ENCODE peak calls at places on chromosomes 1 and 21, in ten cellular contexts. One of them, this sample, is unnamed.

GRCh38 chr21:44525431-44526095 is 14.4 kb downstream of the KRTAP10-1 start:
- DNase-seq in esophagus muscularis mucosa: no peak
- DNase-seq in suprapubic skin: peak; percentile 72
- DNase-seq in right lobe of liver: no peak
- DNase-seq in HAP-1: no peak
- DNase-seq in uterus: peak; percentile 3
- DNase-seq in tibial nerve: no peak
- DNase-seq in ovary: no peak
- DNase-seq in Peyer's patch: peak; percentile 39
- DNase-seq in stomach: peak; percentile 23
- DNase-seq in this sample: no peak

GRCh38 chr1:39576016-39576657 is 453 bp downstream of the PABPC4 start:
- DNase-seq in esophagus muscularis mucosa: no peak
- DNase-seq in suprapubic skin: no peak
- DNase-seq in right lobe of liver: peak; percentile 57
- DNase-seq in HAP-1: peak; percentile 35
- DNase-seq in uterus: no peak
- DNase-seq in tibial nerve: no peak
- DNase-seq in ovary: peak; percentile 43
- DNase-seq in Peyer's patch: peak; percentile 56
- DNase-seq in stomach: peak; percentile 30
- DNase-seq in this sample: no peak

GRCh38 chr1:116495534-116495933 is 75.3 kb downstream of the CD58 start:
- DNase-seq in esophagus muscularis mucosa: no peak
- DNase-seq in suprapubic skin: no peak
- DNase-seq in right lobe of liver: peak; percentile 75
- DNase-seq in HAP-1: no peak
- DNase-seq in uterus: no peak
- DNase-seq in tibial nerve: no peak
- DNase-seq in ovary: no peak
- DNase-seq in Peyer's patch: no peak
- DNase-seq in stomach: no peak
- DNase-seq in this sample: no peak

GRCh38 chr1:225840223-225840610 is 30.3 kb downstream of the EPHX1 start:
- DNase-seq in esophagus muscularis mucosa: no peak
- DNase-seq in suprapubic skin: no peak
- DNase-seq in right lobe of liver: peak; percentile 48
- DNase-seq in HAP-1: no peak
- DNase-seq in uterus: no peak
- DNase-seq in tibial nerve: no peak
- DNase-seq in ovary: no peak
- DNase-seq in Peyer's patch: no peak
- DNase-seq in stomach: no peak
- DNase-seq in this sample: no peak

GRCh38 chr1:218380125-218380977 is 35.2 kb downstream of the TGFB2 start:
- DNase-seq in esophagus muscularis mucosa: no peak
- DNase-seq in suprapubic skin: no peak
- DNase-seq in right lobe of liver: no peak
- DNase-seq in HAP-1: peak; percentile 28
- DNase-seq in uterus: no peak
- DNase-seq in tibial nerve: no peak
- DNase-seq in ovary: no peak
- DNase-seq in Peyer's patch: no peak
- DNase-seq in stomach: peak; percentile 54
- DNase-seq in this sample: no peak

GRCh38 chr1:36866168-36866814 is 168.0 kb downstream of the GRIK3 start:
- DNase-seq in esophagus muscularis mucosa: no peak
- DNase-seq in suprapubic skin: no peak
- DNase-seq in right lobe of liver: no peak
- DNase-seq in HAP-1: no peak
- DNase-seq in uterus: no peak
- DNase-seq in tibial nerve: no peak
- DNase-seq in ovary: no peak
- DNase-seq in Peyer's patch: no peak
- DNase-seq in stomach: no peak
- DNase-seq in this sample: no peak

GRCh38 chr1:228445867-228446584 is 29.4 kb upstream of the TRIM17 start:
- DNase-seq in esophagus muscularis mucosa: no peak
- DNase-seq in suprapubic skin: no peak
- DNase-seq in right lobe of liver: no peak
- DNase-seq in HAP-1: no peak
- DNase-seq in uterus: no peak
- DNase-seq in tibial nerve: peak; percentile 31
- DNase-seq in ovary: no peak
- DNase-seq in Peyer's patch: no peak
- DNase-seq in stomach: no peak
- DNase-seq in this sample: peak; percentile 29

GRCh38 chr1:26336477-26337205 is 17.3 kb downstream of the CRYBG2 start:
- DNase-seq in esophagus muscularis mucosa: no peak
- DNase-seq in suprapubic skin: peak; percentile 87
- DNase-seq in right lobe of liver: peak; percentile 92
- DNase-seq in HAP-1: peak; percentile 95
- DNase-seq in uterus: no peak
- DNase-seq in tibial nerve: peak; percentile 45
- DNase-seq in ovary: peak; percentile 51
- DNase-seq in Peyer's patch: peak; percentile 98
- DNase-seq in stomach: peak; percentile 97
- DNase-seq in this sample: peak; percentile 79

GRCh38 chr1:155499953-155500621 is 62.5 kb downstream of the ASH1L start:
- DNase-seq in esophagus muscularis mucosa: no peak
- DNase-seq in suprapubic skin: no peak
- DNase-seq in right lobe of liver: no peak
- DNase-seq in HAP-1: peak; percentile 89
- DNase-seq in uterus: no peak
- DNase-seq in tibial nerve: no peak
- DNase-seq in ovary: no peak
- DNase-seq in Peyer's patch: peak; percentile 64
- DNase-seq in stomach: no peak
- DNase-seq in this sample: no peak

GRCh38 chr1:59171788-59172187 is 125.1 kb upstream of the FGGY start:
- DNase-seq in esophagus muscularis mucosa: no peak
- DNase-seq in suprapubic skin: no peak
- DNase-seq in right lobe of liver: no peak
- DNase-seq in HAP-1: no peak
- DNase-seq in uterus: no peak
- DNase-seq in tibial nerve: no peak
- DNase-seq in ovary: no peak
- DNase-seq in Peyer's patch: no peak
- DNase-seq in stomach: no peak
- DNase-seq in this sample: no peak

GRCh38 chr1:94025383-94026340 is 95.3 kb downstream of the ABCA4 start:
- DNase-seq in esophagus muscularis mucosa: no peak
- DNase-seq in suprapubic skin: no peak
- DNase-seq in right lobe of liver: no peak
- DNase-seq in HAP-1: peak; percentile 52
- DNase-seq in uterus: no peak
- DNase-seq in tibial nerve: peak; percentile 70
- DNase-seq in ovary: no peak
- DNase-seq in Peyer's patch: no peak
- DNase-seq in stomach: no peak
- DNase-seq in this sample: no peak

GRCh38 chr1:155978325-155978972 is at the start of gene ARHGEF2:
- DNase-seq in esophagus muscularis mucosa: peak; percentile 96
- DNase-seq in suprapubic skin: peak; percentile 93
- DNase-seq in right lobe of liver: peak; percentile 88
- DNase-seq in HAP-1: peak; percentile 89
- DNase-seq in uterus: peak; percentile 84
- DNase-seq in tibial nerve: peak; percentile 77
- DNase-seq in ovary: peak; percentile 84
- DNase-seq in Peyer's patch: peak; percentile 95
- DNase-seq in stomach: peak; percentile 77
- DNase-seq in this sample: peak; percentile 49

GRCh38 chr1:115286431-115287205 is 51.4 kb downstream of the NGF start:
- DNase-seq in esophagus muscularis mucosa: no peak
- DNase-seq in suprapubic skin: no peak
- DNase-seq in right lobe of liver: no peak
- DNase-seq in HAP-1: no peak
- DNase-seq in uterus: no peak
- DNase-seq in tibial nerve: no peak
- DNase-seq in ovary: no peak
- DNase-seq in Peyer's patch: no peak
- DNase-seq in stomach: no peak
- DNase-seq in this sample: no peak

GRCh38 chr1:29122987-29123870 is 474 bp downstream of the TMEM200B start:
- DNase-seq in esophagus muscularis mucosa: no peak
- DNase-seq in suprapubic skin: no peak
- DNase-seq in right lobe of liver: peak; percentile 54
- DNase-seq in HAP-1: peak; percentile 48
- DNase-seq in uterus: peak; percentile 49
- DNase-seq in tibial nerve: no peak
- DNase-seq in ovary: peak; percentile 64
- DNase-seq in Peyer's patch: no peak
- DNase-seq in stomach: no peak
- DNase-seq in this sample: peak; percentile 26

GRCh38 chr1:67479146-67479891 is 49.1 kb upstream of the SERBP1 start:
- DNase-seq in esophagus muscularis mucosa: no peak
- DNase-seq in suprapubic skin: no peak
- DNase-seq in right lobe of liver: no peak
- DNase-seq in HAP-1: no peak
- DNase-seq in uterus: peak; percentile 75
- DNase-seq in tibial nerve: peak; percentile 7
- DNase-seq in ovary: peak; percentile 63
- DNase-seq in Peyer's patch: no peak
- DNase-seq in stomach: peak; percentile 57
- DNase-seq in this sample: no peak

GRCh38 chr1:205813755-205814058 is 709 bp upstream of the SLC41A1 start:
- DNase-seq in esophagus muscularis mucosa: no peak
- DNase-seq in suprapubic skin: no peak
- DNase-seq in right lobe of liver: no peak
- DNase-seq in HAP-1: no peak
- DNase-seq in uterus: no peak
- DNase-seq in tibial nerve: no peak
- DNase-seq in ovary: no peak
- DNase-seq in Peyer's patch: no peak
- DNase-seq in stomach: no peak
- DNase-seq in this sample: no peak

GRCh38 chr1:43968348-43968948 is 1.4 kb upstream of the DPH2 start:
- DNase-seq in esophagus muscularis mucosa: no peak
- DNase-seq in suprapubic skin: no peak
- DNase-seq in right lobe of liver: no peak
- DNase-seq in HAP-1: peak; percentile 68
- DNase-seq in uterus: no peak
- DNase-seq in tibial nerve: no peak
- DNase-seq in ovary: peak; percentile 51
- DNase-seq in Peyer's patch: no peak
- DNase-seq in stomach: no peak
- DNase-seq in this sample: no peak

GRCh38 chr1:110524311-110525249 is 5.6 kb upstream of the KCNA10 start:
- DNase-seq in esophagus muscularis mucosa: no peak
- DNase-seq in suprapubic skin: no peak
- DNase-seq in right lobe of liver: no peak
- DNase-seq in HAP-1: peak; percentile 74
- DNase-seq in uterus: no peak
- DNase-seq in tibial nerve: no peak
- DNase-seq in ovary: no peak
- DNase-seq in Peyer's patch: peak; percentile 61
- DNase-seq in stomach: peak; percentile 38
- DNase-seq in this sample: no peak

GRCh38 chr1:226302731-226303130 is 6.2 kb downstream of the LIN9 start:
- DNase-seq in esophagus muscularis mucosa: no peak
- DNase-seq in suprapubic skin: no peak
- DNase-seq in right lobe of liver: no peak
- DNase-seq in HAP-1: no peak
- DNase-seq in uterus: no peak
- DNase-seq in tibial nerve: no peak
- DNase-seq in ovary: no peak
- DNase-seq in Peyer's patch: no peak
- DNase-seq in stomach: no peak
- DNase-seq in this sample: no peak

DNA sequence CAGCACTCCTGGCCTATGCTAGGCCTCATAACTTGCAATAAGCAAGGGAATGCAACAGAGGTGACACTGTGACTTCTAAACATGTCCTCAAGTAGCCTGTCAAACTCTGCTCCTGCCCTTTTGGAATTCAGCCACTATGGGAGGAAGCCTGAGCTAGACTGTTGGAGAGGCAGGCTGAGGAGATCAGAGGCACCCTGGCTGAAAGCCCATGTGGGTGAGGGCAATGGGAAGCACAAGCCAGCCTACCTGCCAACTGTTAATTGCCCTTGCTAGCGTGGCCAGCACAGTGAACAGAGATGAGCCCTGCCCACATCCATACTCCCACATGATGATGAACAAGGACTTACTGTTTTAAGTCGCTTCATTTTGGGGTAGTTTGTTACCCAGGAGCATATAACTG is 17.7 kb downstream of the GNB1 start:
- DNase-seq in esophagus muscularis mucosa: no peak
- DNase-seq in suprapubic skin: no peak
- DNase-seq in right lobe of liver: peak; percentile 80
- DNase-seq in HAP-1: no peak
- DNase-seq in uterus: no peak
- DNase-seq in tibial nerve: no peak
- DNase-seq in ovary: no peak
- DNase-seq in Peyer's patch: peak; percentile 81
- DNase-seq in stomach: peak; percentile 74
- DNase-seq in this sample: no peak
- H3K4me1 ChIP-seq in esophagus muscularis mucosa: peaks cover 94% of the 10 kb centered on the region
- H3K4me1 ChIP-seq in suprapubic skin: peaks cover 52% of the 10 kb centered on the region
- H3K4me1 ChIP-seq in right lobe of liver: peaks cover 4% of the 10 kb centered on the region
- H3K4me1 ChIP-seq in HAP-1: no peaks in the 10 kb centered on the region
- H3K4me1 ChIP-seq in uterus: peaks cover 11% of the 10 kb centered on the region
- H3K4me1 ChIP-seq in tibial nerve: no peaks in the 10 kb centered on the region
- H3K4me1 ChIP-seq in ovary: peaks cover 32% of the 10 kb centered on the region
- H3K4me1 ChIP-seq in Peyer's patch: peaks cover 11% of the 10 kb centered on the region
- H3K4me1 ChIP-seq in stomach: peaks cover 93% of the 10 kb centered on the region
- H3K4me1 ChIP-seq in this sample: peaks cover 36% of the 10 kb centered on the region

GRCh38 chr1:179129702-179130473 is 48.0 kb downstream of the TOR3A start:
- DNase-seq in esophagus muscularis mucosa: no peak
- DNase-seq in suprapubic skin: no peak
- DNase-seq in right lobe of liver: no peak
- DNase-seq in HAP-1: no peak
- DNase-seq in uterus: no peak
- DNase-seq in tibial nerve: no peak
- DNase-seq in ovary: no peak
- DNase-seq in Peyer's patch: no peak
- DNase-seq in stomach: no peak
- DNase-seq in this sample: peak; percentile 68
- H3K4me3 ChIP-seq in esophagus muscularis mucosa: peak overlapping the region; percentile 33
- H3K4me3 ChIP-seq in suprapubic skin: peak overlapping the region; percentile 21
- H3K4me3 ChIP-seq in right lobe of liver: peak overlapping the region; percentile 22
- H3K4me3 ChIP-seq in HAP-1: no peak overlapping the region
- H3K4me3 ChIP-seq in uterus: peak overlapping the region; percentile 14
- H3K4me3 ChIP-seq in tibial nerve: peak overlapping the region; percentile 31
- H3K4me3 ChIP-seq in ovary: no peak overlapping the region
- H3K4me3 ChIP-seq in Peyer's patch: peak overlapping the region; percentile 21
- H3K4me3 ChIP-seq in stomach: peak overlapping the region; percentile 25
- H3K4me3 ChIP-seq in this sample: peak overlapping the region; percentile 38

GRCh38 chr1:152517237-152517811 is 3.0 kb downstream of the CRCT1 start:
- DNase-seq in esophagus muscularis mucosa: peak; percentile 72
- DNase-seq in suprapubic skin: no peak
- DNase-seq in right lobe of liver: no peak
- DNase-seq in HAP-1: no peak
- DNase-seq in uterus: no peak
- DNase-seq in tibial nerve: no peak
- DNase-seq in ovary: no peak
- DNase-seq in Peyer's patch: peak; percentile 71
- DNase-seq in stomach: no peak
- DNase-seq in this sample: no peak
- H3K9me3 ChIP-seq in esophagus muscularis mucosa: no peaks in the 10 kb centered on the region
- H3K9me3 ChIP-seq in suprapubic skin: no peaks in the 10 kb centered on the region
- H3K9me3 ChIP-seq in right lobe of liver: no peaks in the 10 kb centered on the region
- H3K9me3 ChIP-seq in HAP-1: no peaks in the 10 kb centered on the region
- H3K9me3 ChIP-seq in uterus: no peaks in the 10 kb centered on the region
- H3K9me3 ChIP-seq in tibial nerve: no peaks in the 10 kb centered on the region
- H3K9me3 ChIP-seq in ovary: no peaks in the 10 kb centered on the region
- H3K9me3 ChIP-seq in Peyer's patch: no peaks in the 10 kb centered on the region
- H3K9me3 ChIP-seq in stomach: no peaks in the 10 kb centered on the region
- H3K9me3 ChIP-seq in this sample: no peaks in the 10 kb centered on the region

GRCh38 chr1:230124187-230125128 is 57.4 kb downstream of the GALNT2 start:
- DNase-seq in esophagus muscularis mucosa: no peak
- DNase-seq in suprapubic skin: no peak
- DNase-seq in right lobe of liver: no peak
- DNase-seq in HAP-1: no peak
- DNase-seq in uterus: no peak
- DNase-seq in tibial nerve: no peak
- DNase-seq in ovary: no peak
- DNase-seq in Peyer's patch: no peak
- DNase-seq in stomach: no peak
- DNase-seq in this sample: no peak
- H3K4me1 ChIP-seq in esophagus muscularis mucosa: peaks cover 91% of the 10 kb centered on the region
- H3K4me1 ChIP-seq in suprapubic skin: peaks cover 62% of the 10 kb centered on the region
- H3K4me1 ChIP-seq in right lobe of liver: no peaks in the 10 kb centered on the region
- H3K4me1 ChIP-seq in HAP-1: peaks cover 19% of the 10 kb centered on the region
- H3K4me1 ChIP-seq in uterus: no peaks in the 10 kb centered on the region
- H3K4me1 ChIP-seq in tibial nerve: no peaks in the 10 kb centered on the region
- H3K4me1 ChIP-seq in ovary: peaks cover 11% of the 10 kb centered on the region
- H3K4me1 ChIP-seq in Peyer's patch: peaks cover 5% of the 10 kb centered on the region
- H3K4me1 ChIP-seq in stomach: peaks cover 88% of the 10 kb centered on the region
- H3K4me1 ChIP-seq in this sample: peaks cover 17% of the 10 kb centered on the region

This sample was measured in naive thymus-derived CD4-positive, alpha-beta T cell.